ENCODE peak calls at places on chromosomes 4 and X, in seven cellular contexts. W is iris pigment epithelial cell, S is amniotic stem cell, C is NAMALWA, H is EL, T is lower leg skin, R is GM23248. J is an unnamed sample.

GRCh38 chrX:110399497-110399896 is 40.8 kb downstream of the RTL9 start:
- DNase-seq in W (no peak), S (no peak), C (no peak), H (no peak), T (no peak), R (no peak), J (no peak)

GRCh38 chr4:22202351-22203343 is 254.1 kb upstream of the KCNIP4 start:
- DNase-seq in W (no peak), S (no peak), C (no peak), H (peak; percentile 15), T (no peak), R (no peak), J (no peak)

GRCh38 chr4:151657896-151658295 is 102.9 kb downstream of the GATB start:
- DNase-seq in W (no peak), S (no peak), C (no peak), H (no peak), T (no peak), R (no peak), J (no peak)

GRCh38 chrX:110477593-110478228 is 119.1 kb downstream of the RTL9 start:
- DNase-seq in W (no peak), S (no peak), C (no peak), H (peak; percentile 2), T (no peak), R (no peak), J (no peak)

GRCh38 chr4:141416677-141417363 is 196.1 kb downstream of the ZNF330 start:
- DNase-seq in W (no peak), S (no peak), C (no peak), H (no peak), T (no peak), R (peak; percentile 71), J (peak; percentile 30)

GRCh38 chrX:49956313-49956712 is 33.9 kb downstream of the CLCN5 start:
- DNase-seq in W (no peak), S (no peak), C (no peak), H (no peak), T (no peak), R (no peak), J (no peak)

GRCh38 chr4:147799986-147800555 is 68.2 kb downstream of the ARHGAP10 start:
- DNase-seq in W (peak; percentile 50), S (no peak), C (no peak), H (no peak), T (no peak), R (no peak), J (no peak)

GRCh38 chr4:78592104-78592783 is 40.7 kb downstream of the ANXA3 start:
- DNase-seq in W (no peak), S (no peak), C (peak; percentile 51), H (no peak), T (no peak), R (peak; percentile 16), J (no peak)

GRCh38 chr4:48862661-48863060 is 31.8 kb downstream of the OCIAD1 start:
- DNase-seq in W (peak; percentile 21), S (no peak), C (no peak), H (no peak), T (no peak), R (no peak), J (no peak)

GRCh38 chr4:102114118-102114630 is 231.1 kb downstream of the SLC39A8 start:
- DNase-seq in W (no peak), S (peak; percentile 8), C (no peak), H (no peak), T (no peak), R (no peak), J (no peak)

GRCh38 chr4:147011386-147011785 is 65.7 kb upstream of the TTC29 start:
- DNase-seq in W (no peak), S (no peak), C (no peak), H (no peak), T (no peak), R (no peak), J (no peak)

GRCh38 chrX:18983711-18984380 is at the start of gene PHKA2:
- DNase-seq in W (no peak), S (peak; percentile 1), C (peak; percentile 32), H (peak; percentile 57), T (peak; percentile 88), R (peak; percentile 70), J (peak; percentile 10)

GRCh38 chrX:68180501-68181061 is 252.7 kb downstream of the OPHN1 start:
- DNase-seq in W (no peak), S (no peak), C (no peak), H (no peak), T (no peak), R (no peak), J (no peak)

GRCh38 chr4:4559596-4559995 is 17.7 kb upstream of the STX18 start:
- DNase-seq in W (peak; percentile 69), S (no peak), C (no peak), H (peak; percentile 31), T (no peak), R (peak; percentile 37), J (no peak)

GRCh38 chr4:169132561-169133305 is 122.7 kb upstream of the CBR4 start:
- DNase-seq in W (no peak), S (no peak), C (no peak), H (peak; percentile 19), T (no peak), R (peak; percentile 49), J (no peak)

GRCh38 chr4:188214861-188215260 is 75.6 kb downstream of the TRIML1 start:
- DNase-seq in W (no peak), S (no peak), C (no peak), H (no peak), T (no peak), R (no peak), J (no peak)

GRCh38 chrX:138082881-138083280 is 517.0 kb downstream of the ZIC3 start:
- DNase-seq in W (no peak), S (no peak), C (no peak), H (no peak), T (no peak), R (no peak), J (no peak)

GRCh38 chr4:104531390-104531789 is 36.7 kb upstream of the CXXC4 start:
- DNase-seq in W (no peak), S (no peak), C (no peak), H (no peak), T (no peak), R (no peak), J (no peak)

GRCh38 chrX:116292183-116292582 is 121.6 kb downstream of the AGTR2 start:
- DNase-seq in W (no peak), S (no peak), C (no peak), H (no peak), T (no peak), R (no peak), J (no peak)

GRCh38 chrX:119885554-119886428 is 9.9 kb upstream of the AKAP14 start:
- DNase-seq in W (peak; percentile 14), S (no peak), C (peak; percentile 76), H (peak; percentile 45), T (no peak), R (no peak), J (no peak)

GRCh38 chrX:15336023-15336413 is 695 bp upstream of the PIGA start:
- DNase-seq in W (peak; percentile 57), S (no peak), C (peak; percentile 39), H (peak; percentile 50), T (no peak), R (peak; percentile 77), J (no peak)

GRCh38 chrX:122220644-122221373 is 963.3 kb upstream of the GRIA3 start:
- DNase-seq in W (no peak), S (no peak), C (no peak), H (no peak), T (no peak), R (no peak), J (no peak)

J was measured in GM04503.